ENCODE peak calls at places on chromosomes 6 and 20, in six cellular contexts. V, A, S, P, C and Y are unnamed samples.

GRCh38 chr20:10306440-10307358 is 88.1 kb downstream of the SNAP25 start:
- DNase-seq in V (peak; percentile 73), A (no peak), S (peak; percentile 85), P (peak; percentile 79), C (peak; percentile 60), Y (no peak)

GRCh38 chr6:13431861-13432465 is 55.4 kb downstream of the GFOD1 start:
- DNase-seq in V (peak; percentile 35), A (no peak), S (peak; percentile 22), P (no peak), C (no peak), Y (no peak)

GRCh38 chr6:136508701-136509387 is 41.4 kb downstream of the MAP7 start:
- DNase-seq in V (no peak), A (no peak), S (no peak), P (no peak), C (peak; percentile 71), Y (no peak)

GRCh38 chr20:63061701-63062100 is 54.9 kb upstream of the BHLHE23 start:
- DNase-seq in V (no peak), A (no peak), S (no peak), P (no peak), C (no peak), Y (no peak)

GRCh38 chr6:47116616-47117015 is 74.5 kb upstream of the ADGRF1 start:
- DNase-seq in V (no peak), A (peak; percentile 28), S (peak; percentile 75), P (no peak), C (peak; percentile 54), Y (no peak)

GRCh38 chr6:17851001-17851719 is 136.3 kb downstream of the KIF13A start:
- DNase-seq in V (peak; percentile 46), A (no peak), S (peak; percentile 90), P (no peak), C (no peak), Y (no peak)

GRCh38 chr20:58839474-58839874 is 11.2 kb downstream of the GNAS-AS1 start:
- DNase-seq in V (peak; percentile 52), A (peak; percentile 53), S (peak; percentile 71), P (peak; percentile 91), C (peak; percentile 16), Y (peak; percentile 37)

GRCh38 chr6:70303034-70303525 is at the start of gene COL9A1:
- DNase-seq in V (no peak), A (no peak), S (no peak), P (no peak), C (no peak), Y (no peak)

GRCh38 chr6:69138173-69138572 is 503.1 kb downstream of the ADGRB3 start:
- DNase-seq in V (no peak), A (no peak), S (no peak), P (no peak), C (no peak), Y (no peak)

GRCh38 chr6:138287144-138287955 is 69.1 kb upstream of the PBOV1 start:
- DNase-seq in V (peak; percentile 52), A (peak; percentile 69), S (peak; percentile 63), P (no peak), C (peak; percentile 33), Y (peak; percentile 48)

GRCh38 chr6:16257999-16258708 is 19.8 kb downstream of the GMPR start:
- DNase-seq in V (no peak), A (no peak), S (peak; percentile 3), P (peak; percentile 62), C (peak; percentile 67), Y (no peak)

GRCh38 chr6:40436685-40437604 is 150.2 kb downstream of the LRFN2 start:
- DNase-seq in V (peak; percentile 12), A (no peak), S (peak; percentile 45), P (peak; percentile 29), C (peak; percentile 72), Y (no peak)

GRCh38 chr6:1491025-1491424 is 101.6 kb downstream of the FOXF2 start:
- DNase-seq in V (no peak), A (no peak), S (no peak), P (no peak), C (no peak), Y (no peak)

GRCh38 chr6:113182370-113183141 is 674.6 kb upstream of the MARCKS start:
- DNase-seq in V (peak; percentile 80), A (no peak), S (peak; percentile 85), P (no peak), C (peak; percentile 44), Y (no peak)

GRCh38 chr6:111276736-111277135 is 189.4 kb downstream of the SLC16A10 start:
- DNase-seq in V (no peak), A (no peak), S (peak; percentile 11), P (no peak), C (no peak), Y (no peak)

GRCh38 chr20:57708694-57709673 is 831 bp downstream of the PMEPA1 start:
- DNase-seq in V (peak; percentile 72), A (peak; percentile 56), S (no peak), P (peak; percentile 94), C (no peak), Y (no peak)

GRCh38 chr6:145313041-145313855 is 422.1 kb downstream of the EPM2A start:
- DNase-seq in V (no peak), A (no peak), S (no peak), P (no peak), C (no peak), Y (no peak)

GRCh38 chr6:89781070-89782034 is 38.2 kb downstream of the MDN1 start:
- DNase-seq in V (no peak), A (no peak), S (no peak), P (no peak), C (no peak), Y (no peak)

GRCh38 chr6:151070666-151071065 is 169.1 kb upstream of the AKAP12 start:
- DNase-seq in V (peak; percentile 27), A (no peak), S (no peak), P (peak; percentile 86), C (no peak), Y (no peak)

GRCh38 chr6:87728706-87729105 is 26.7 kb upstream of the AKIRIN2 start:
- DNase-seq in V (no peak), A (no peak), S (no peak), P (no peak), C (no peak), Y (no peak)

GRCh38 chr6:19209202-19209601 is 628.0 kb upstream of the ID4 start:
- DNase-seq in V (no peak), A (no peak), S (peak; percentile 81), P (no peak), C (peak; percentile 6), Y (no peak)

GRCh38 chr20:14568701-14569100 is 231.3 kb upstream of the FLRT3 start:
- DNase-seq in V (no peak), A (no peak), S (no peak), P (no peak), C (no peak), Y (no peak)

GRCh38 chr20:32655903-32656500 is 17.7 kb downstream of the C20orf203 start:
- DNase-seq in V (no peak), A (no peak), S (no peak), P (peak; percentile 56), C (no peak), Y (no peak)

GRCh38 chr6:34025851-34026250 is 120.0 kb downstream of the GRM4 start:
- DNase-seq in V (no peak), A (no peak), S (no peak), P (peak; percentile 59), C (no peak), Y (no peak)

GRCh38 chr6:119330520-119330919 is 19.0 kb downstream of the MAN1A1 start:
- DNase-seq in V (no peak), A (no peak), S (no peak), P (no peak), C (no peak), Y (peak; percentile 28)

GRCh38 chr6:153787341-153787606 is 251.8 kb upstream of the OPRM1 start:
- DNase-seq in V (no peak), A (peak; percentile 75), S (no peak), P (no peak), C (no peak), Y (no peak)

GRCh38 chr6:21033575-21034026 is 499.3 kb downstream of the CDKAL1 start:
- DNase-seq in V (peak; percentile 94), A (peak; percentile 29), S (peak; percentile 21), P (peak; percentile 58), C (peak; percentile 83), Y (no peak)

GRCh38 chr20:45303586-45304463 is 2.8 kb upstream of the RBPJL start:
- DNase-seq in V (no peak), A (no peak), S (no peak), P (peak; percentile 91), C (no peak), Y (no peak)

GRCh38 chr20:45299786-45300185 is 6.9 kb upstream of the RBPJL start:
- DNase-seq in V (no peak), A (no peak), S (no peak), P (no peak), C (no peak), Y (no peak)

GRCh38 chr20:45304464-45304999 is 2.1 kb upstream of the RBPJL start:
- DNase-seq in V (no peak), A (no peak), S (no peak), P (no peak), C (no peak), Y (no peak)

GRCh38 chr20:45300961-45301360 is 5.7 kb upstream of the RBPJL start:
- DNase-seq in V (peak; percentile 53), A (no peak), S (peak; percentile 47), P (peak; percentile 91), C (peak; percentile 13), Y (peak; percentile 37)

GRCh38 chr20:45301824-45302251 is 4.8 kb upstream of the RBPJL start:
- DNase-seq in V (no peak), A (no peak), S (no peak), P (no peak), C (no peak), Y (no peak)
- H3K4me3 ChIP-seq in V (no peak overlapping the region), A (no peak overlapping the region), S (no peak overlapping the region), P (no peak overlapping the region), C (no peak overlapping the region), Y (no peak overlapping the region)

GRCh38 chr20:46393967-46394366 is 12.4 kb downstream of the ELMO2 start:
- DNase-seq in V (no peak), A (no peak), S (no peak), P (no peak), C (no peak), Y (no peak)
- H4K20me1 ChIP-seq in V (no peaks in the 10 kb centered on the region), A (peaks cover 18% of the 10 kb centered on the region), S (no peaks in the 10 kb centered on the region), P (peaks cover 9% of the 10 kb centered on the region), C (no peaks in the 10 kb centered on the region), Y (no peaks in the 10 kb centered on the region)

GRCh38 chr6:41939091-41939847 is 2.3 kb downstream of the CCND3 start:
- DNase-seq in V (peak; percentile 70), A (peak; percentile 63), S (peak; percentile 24), P (peak; percentile 74), C (no peak), Y (peak; percentile 31)
- H3K4me3 ChIP-seq in V (peak overlapping the region; percentile 99), A (peak overlapping the region; percentile 57), S (peak overlapping the region; percentile 87), P (peak overlapping the region; percentile 95), C (peak overlapping the region; percentile 95), Y (peak overlapping the region; percentile 93)

GRCh38 chr20:47544852-47545251 is 43.2 kb downstream of the NCOA3 start:
- DNase-seq in V (peak; percentile 54), A (no peak), S (no peak), P (peak; percentile 68), C (no peak), Y (no peak)

GRCh38 chr20:47544240-47544639 is 42.6 kb downstream of the NCOA3 start:
- DNase-seq in V (peak; percentile 75), A (no peak), S (peak; percentile 56), P (no peak), C (peak; percentile 36), Y (no peak)

GRCh38 chr20:47540443-47541354 is 39.0 kb downstream of the NCOA3 start:
- DNase-seq in V (peak; percentile 50), A (peak; percentile 41), S (peak; percentile 59), P (peak; percentile 25), C (no peak), Y (peak; percentile 29)

GRCh38 chr20:47543006-47543431 is 41.3 kb downstream of the NCOA3 start:
- DNase-seq in V (peak; percentile 54), A (no peak), S (no peak), P (peak; percentile 53), C (no peak), Y (no peak)

GRCh38 chr20:47541355-47541922 is 39.8 kb downstream of the NCOA3 start:
- DNase-seq in V (no peak), A (no peak), S (no peak), P (no peak), C (no peak), Y (no peak)
- H4K20me1 ChIP-seq in V (peaks cover 9% of the 10 kb centered on the region), A (peaks cover 4% of the 10 kb centered on the region), S (peaks cover 3% of the 10 kb centered on the region), P (peaks cover 39% of the 10 kb centered on the region), C (no peaks in the 10 kb centered on the region), Y (peaks cover 23% of the 10 kb centered on the region)